ENCODE peak calls at places on chromosomes 6 and 20, in four cellular contexts. C is CD8-positive, alpha-beta memory T cell; V is stimulated activated CD4-positive, alpha-beta T cell treated with anti-CD3 and anti-CD28 coated beads, Interleukin-1b, Interleukin-23, amount 100 ng/mL, for 1 hour; Z is AG09319. R is an unnamed sample.

GRCh38 chr20:58102744-58103516 is 125.5 kb downstream of the ANKRD60 start:
- DNase-seq in C (no peak), V (no peak), Z (no peak), R (no peak)

GRCh38 chr6:166202321-166202733 is 34.7 kb upstream of the TBXT start:
- DNase-seq in C (no peak), V (no peak), Z (no peak), R (no peak)

GRCh38 chr6:80638222-80639055 is 532.0 kb downstream of the BCKDHB start:
- DNase-seq in C (no peak), V (no peak), Z (peak), R (no peak)

GRCh38 chr6:42704251-42704936 is 18.0 kb downstream of the PRPH2 start:
- DNase-seq in C (no peak), V (no peak), Z (no peak), R (no peak)

GRCh38 chr6:148497256-148497655 is 154.6 kb downstream of the SASH1 start:
- DNase-seq in C (no peak), V (no peak), Z (no peak), R (no peak)

GRCh38 chr6:34129753-34130152 is 16.1 kb downstream of the GRM4 start:
- DNase-seq in C (no peak), V (no peak), Z (no peak), R (no peak)

GRCh38 chr6:25637946-25638345 is 14.1 kb upstream of the SCGN start:
- DNase-seq in C (no peak), V (no peak), Z (no peak), R (no peak)

GRCh38 chr6:43744490-43744889 is 25.5 kb upstream of the VEGFA start:
- DNase-seq in C (no peak), V (no peak), Z (no peak), R (no peak)

GRCh38 chr6:12637960-12638641 is 78.5 kb upstream of the PHACTR1 start:
- DNase-seq in C (no peak), V (no peak), Z (peak), R (no peak)

GRCh38 chr6:53651149-53651763 is 14.3 kb downstream of the KLHL31 start:
- DNase-seq in C (peak), V (peak), Z (peak), R (no peak)

GRCh38 chr20:44993343-44993742 is 27.0 kb downstream of the STK4 start:
- DNase-seq in C (no peak), V (no peak), Z (no peak), R (no peak)